ENCODE peak calls at places on chromosomes 16 and 17, in eight cellular contexts. K is stomach, M is Peyer's patch, N is transverse colon, X is body of pancreas, U is breast epithelium, L is tibial nerve, R is sigmoid colon. J is an unnamed sample.

GRCh38 chr17:36507266-36507665 is 20.8 kb downstream of the ZNHIT3 start:
- DNase-seq in K (no peak), M (no peak), N (no peak), X (no peak), U (no peak), L (no peak), R (no peak), J (no peak)

GRCh38 chr16:66107661-66108060 is 258.8 kb upstream of the CDH5 start:
- DNase-seq in K (no peak), M (no peak), N (no peak), X (no peak), U (no peak), L (no peak), R (no peak), J (no peak)

GRCh38 chr17:7846765-7847661 is 7.9 kb upstream of the TMEM88 start:
- DNase-seq in K (no peak), M (peak; percentile 49), N (no peak), X (no peak), U (no peak), L (no peak), R (peak; percentile 69), J (no peak)

GRCh38 chr17:34341916-34342315 is 14.4 kb upstream of the CCL13 start:
- DNase-seq in K (no peak), M (no peak), N (no peak), X (no peak), U (no peak), L (no peak), R (no peak), J (no peak)

GRCh38 chr17:79892457-79893236 is 53.4 kb upstream of the CBX4 start:
- DNase-seq in K (peak; percentile 78), M (peak; percentile 88), N (peak; percentile 87), X (no peak), U (peak; percentile 38), L (no peak), R (peak; percentile 32), J (peak; percentile 33)

GRCh38 chr16:66474750-66475199 is 47.7 kb downstream of the BEAN1 start:
- DNase-seq in K (no peak), M (peak; percentile 75), N (peak; percentile 27), X (no peak), U (no peak), L (no peak), R (peak; percentile 30), J (no peak)

GRCh38 chr17:19596869-19597268 is 51.7 kb upstream of the ALDH3A2 start:
- DNase-seq in K (no peak), M (no peak), N (no peak), X (no peak), U (no peak), L (no peak), R (no peak), J (no peak)

GRCh38 chr16:627458-628239 is 3.1 kb upstream of the WFIKKN1 start:
- DNase-seq in K (peak; percentile 61), M (no peak), N (no peak), X (peak; percentile 60), U (no peak), L (no peak), R (peak; percentile 71), J (no peak)

GRCh38 chr17:43003542-43004172 is 2.9 kb upstream of the IFI35 start:
- DNase-seq in K (no peak), M (no peak), N (no peak), X (peak; percentile 42), U (no peak), L (no peak), R (no peak), J (no peak)

GRCh38 chr16:88329726-88330700 is 52.7 kb upstream of the ZNF469 start:
- DNase-seq in K (no peak), M (no peak), N (no peak), X (no peak), U (no peak), L (no peak), R (no peak), J (no peak)

GRCh38 chr17:36008998-36009665 is 7.8 kb upstream of the CCL15 start:
- DNase-seq in K (no peak), M (peak; percentile 66), N (no peak), X (no peak), U (no peak), L (no peak), R (no peak), J (no peak)

GRCh38 chr17:41307647-41308046 is 1.5 kb downstream of the KRTAP16-1 start:
- DNase-seq in K (no peak), M (no peak), N (no peak), X (peak; percentile 13), U (no peak), L (no peak), R (no peak), J (no peak)

GRCh38 chr17:4035081-4035680 is 70.9 kb upstream of the ATP2A3 start:
- DNase-seq in K (no peak), M (no peak), N (no peak), X (peak; percentile 28), U (no peak), L (no peak), R (no peak), J (no peak)

GRCh38 chr17:44444735-44445105 is 55.3 kb upstream of the ITGA2B start:
- DNase-seq in K (no peak), M (no peak), N (no peak), X (no peak), U (no peak), L (no peak), R (no peak), J (no peak)

GRCh38 chr17:3983945-3984484 is 19.8 kb upstream of the ATP2A3 start:
- DNase-seq in K (no peak), M (no peak), N (no peak), X (no peak), U (no peak), L (no peak), R (no peak), J (peak; percentile 53)

GRCh38 chr17:58507123-58507634 is 7.3 kb downstream of the MTMR4 start:
- DNase-seq in K (no peak), M (no peak), N (no peak), X (no peak), U (no peak), L (no peak), R (no peak), J (no peak)

GRCh38 chr16:6510261-6510660 is 822.4 kb upstream of the RBFOX1 start:
- DNase-seq in K (no peak), M (no peak), N (no peak), X (no peak), U (no peak), L (no peak), R (no peak), J (no peak)

GRCh38 chr17:2986925-2987324 is 76.5 kb downstream of the OR1D5 start:
- DNase-seq in K (no peak), M (no peak), N (no peak), X (no peak), U (no peak), L (no peak), R (no peak), J (no peak)

GRCh38 chr16:61616088-61616487 is 420.1 kb downstream of the CDH8 start:
- DNase-seq in K (no peak), M (no peak), N (no peak), X (no peak), U (no peak), L (no peak), R (no peak), J (no peak)

GRCh38 chr16:61611847-61612491 is 424.3 kb downstream of the CDH8 start:
- DNase-seq in K (no peak), M (no peak), N (no peak), X (no peak), U (no peak), L (no peak), R (no peak), J (no peak)

DNA sequence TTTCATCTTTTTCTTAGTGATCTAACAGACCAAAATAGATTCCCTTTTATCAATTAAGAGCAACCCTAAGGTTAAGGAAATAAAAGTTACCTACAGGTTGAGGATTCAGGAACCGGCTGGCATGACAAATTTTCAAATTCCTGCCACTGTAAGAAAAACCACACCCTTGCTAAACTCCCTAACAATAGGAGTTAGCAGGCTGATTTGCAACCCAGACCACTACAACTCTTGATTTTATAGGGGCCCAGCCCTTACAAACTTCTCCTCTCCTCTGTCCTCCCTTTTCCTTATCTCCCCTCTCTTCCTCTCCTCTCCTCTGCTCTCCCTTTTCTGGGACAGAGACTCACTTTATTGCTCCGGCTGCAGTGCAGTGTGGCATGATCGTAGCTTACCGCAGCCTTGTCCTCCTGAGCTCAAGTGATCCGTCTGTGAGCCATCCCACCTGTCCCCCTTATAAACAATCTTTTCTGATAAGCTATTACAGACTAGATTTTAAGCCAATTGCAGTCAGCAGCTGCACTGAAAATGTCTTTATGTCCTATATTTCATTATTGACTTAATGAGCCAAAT is 418.9 kb downstream of the CDH8 start:
- DNase-seq in K (no peak), M (no peak), N (no peak), X (no peak), U (no peak), L (no peak), R (no peak), J (no peak)
- H3K4me3 ChIP-seq in K (no peak overlapping the region), M (no peak overlapping the region), N (no peak overlapping the region), X (no peak overlapping the region), U (no peak overlapping the region), L (no peak overlapping the region), R (no peak overlapping the region), J (no peak overlapping the region)

GRCh38 chr17:74043976-74044375 is 159.5 kb upstream of the RPL38 start:
- DNase-seq in K (peak; percentile 65), M (no peak), N (no peak), X (no peak), U (peak; percentile 23), L (no peak), R (no peak), J (no peak)
- H3K4me1 ChIP-seq in K (no peaks in the 10 kb centered on the region), M (no peaks in the 10 kb centered on the region), N (no peaks in the 10 kb centered on the region), X (no peaks in the 10 kb centered on the region), U (no peaks in the 10 kb centered on the region), L (no peaks in the 10 kb centered on the region), R (peaks cover 6% of the 10 kb centered on the region), J (no peaks in the 10 kb centered on the region)

GRCh38 chr16:78461496-78461938 is 362.1 kb downstream of the WWOX start:
- DNase-seq in K (no peak), M (no peak), N (peak; percentile 41), X (no peak), U (no peak), L (no peak), R (no peak), J (no peak)
- TF ChIP-seq POLR2A in K (no peak), M (no peak), N (no peak), X (no peak), U (no peak), L (no peak), R (no peak), J (no peak)

GRCh38 chr17:78613423-78613822 is 36.2 kb upstream of the DNAH17 start:
- DNase-seq in K (no peak), M (no peak), N (no peak), X (no peak), U (no peak), L (no peak), R (no peak), J (peak; percentile 2)

GRCh38 chr17:78609198-78609597 is 32.0 kb upstream of the DNAH17 start:
- DNase-seq in K (no peak), M (no peak), N (no peak), X (no peak), U (peak; percentile 20), L (no peak), R (no peak), J (no peak)

GRCh38 chr17:78610951-78611511 is 33.8 kb upstream of the DNAH17 start:
- DNase-seq in K (no peak), M (no peak), N (no peak), X (no peak), U (no peak), L (no peak), R (no peak), J (no peak)

GRCh38 chr17:78608804-78609186 is 31.6 kb upstream of the DNAH17 start:
- DNase-seq in K (no peak), M (no peak), N (no peak), X (no peak), U (no peak), L (no peak), R (no peak), J (no peak)

GRCh38 chr17:78611636-78612035 is 34.4 kb upstream of the DNAH17 start:
- DNase-seq in K (no peak), M (no peak), N (no peak), X (no peak), U (no peak), L (no peak), R (peak; percentile 81), J (peak; percentile 32)
- H3K4me3 ChIP-seq in K (no peak overlapping the region), M (no peak overlapping the region), N (no peak overlapping the region), X (no peak overlapping the region), U (no peak overlapping the region), L (no peak overlapping the region), R (no peak overlapping the region), J (no peak overlapping the region)